ENCODE peak calls at places on chromosomes 12 and 14, in nine cellular contexts. O is MM.1S, G is GM23338, R is hepatocyte, Z is PC-3, N is OCI-LY7, P is neural progenitor cell, S is HCT116, Y is SK-N-SH. H is an unnamed sample.

GRCh38 chr12:3202734-3203446 is 125.7 kb downstream of the TSPAN9 start:
- DNase-seq in P (peak), O (peak), N (peak), R (peak), Y (peak), S (no peak), Z (peak), G (peak), H (peak)

GRCh38 chr12:116773276-116773731 is 35.2 kb downstream of the RNFT2 start:
- DNase-seq in P (peak), Y (no peak), G (peak), N (peak), R (no peak), O (no peak), Z (peak), S (peak), H (peak)

GRCh38 chr12:12297201-12297830 is 30.5 kb upstream of the LRP6 start:
- DNase-seq in N (no peak), Y (no peak), Z (no peak), R (no peak), P (no peak), O (no peak), S (no peak), G (no peak), H (no peak)

GRCh38 chr14:59698793-59699192 is 122.2 kb upstream of the CCDC175 start:
- DNase-seq in Y (no peak), P (no peak), G (no peak), R (no peak), O (no peak), N (no peak), S (no peak), Z (peak), H (no peak)

GRCh38 chr12:51185171-51185717 is 12.3 kb upstream of the TFCP2 start:
- DNase-seq in Z (no peak), O (no peak), P (no peak), Y (no peak), S (no peak), G (no peak), N (no peak), R (no peak), H (no peak)

GRCh38 chr14:33564774-33565630 is 385.9 kb downstream of the EGLN3 start:
- DNase-seq in R (no peak), Y (no peak), N (no peak), G (peak), S (no peak), O (no peak), P (no peak), Z (peak), H (peak)

GRCh38 chr14:98189521-98189920 is 1082.5 kb downstream of the BCL11B start:
- DNase-seq in S (no peak), Z (no peak), Y (no peak), N (no peak), O (no peak), P (no peak), G (no peak), R (no peak), H (no peak)

GRCh38 chr12:30197392-30198047 is 413.8 kb upstream of the TMTC1 start:
- DNase-seq in P (no peak), G (no peak), O (no peak), N (no peak), Y (no peak), R (no peak), Z (peak), S (no peak), H (peak)

GRCh38 chr12:16389594-16389993 is 42.1 kb downstream of the MGST1 start:
- DNase-seq in G (no peak), P (no peak), O (no peak), S (no peak), Y (no peak), N (no peak), Z (peak), R (peak), H (peak)

GRCh38 chr14:61322011-61322798 is 826 bp downstream of the PRKCH start:
- DNase-seq in R (peak), S (no peak), G (peak), Y (peak), O (no peak), N (no peak), P (peak), Z (peak), H (no peak)

GRCh38 chr12:97767347-97767746 is 304.7 kb downstream of the RMST start:
- DNase-seq in R (no peak), Y (no peak), N (no peak), O (no peak), Z (no peak), S (no peak), G (no peak), P (no peak), H (no peak)

GRCh38 chr14:103552011-103552797 is 10.3 kb downstream of the BAG5 start:
- DNase-seq in R (no peak), O (no peak), P (no peak), N (no peak), G (no peak), Z (peak), Y (no peak), S (no peak), H (peak)

GRCh38 chr14:89365071-89365801 is 51.8 kb downstream of the FOXN3 start:
- DNase-seq in O (peak), Z (no peak), R (no peak), P (no peak), Y (no peak), N (peak), S (no peak), G (no peak), H (no peak)

GRCh38 chr12:118055865-118056773 is 4.9 kb downstream of the WSB2 start:
- DNase-seq in Z (peak), R (no peak), O (no peak), N (no peak), Y (no peak), S (no peak), P (no peak), G (no peak), H (no peak)

GRCh38 chr14:69675877-69676416 is 64.6 kb downstream of the SUSD6 start:
- DNase-seq in N (no peak), S (no peak), Y (no peak), R (no peak), P (no peak), G (no peak), O (no peak), Z (no peak), H (no peak)

GRCh38 chr12:30696103-30696408 is 387 bp upstream of the IPO8 start:
- DNase-seq in Z (no peak), O (no peak), N (no peak), R (no peak), Y (no peak), G (no peak), P (no peak), S (peak), H (no peak)

GRCh38 chr14:90820958-90821357 is 4.7 kb upstream of the TTC7B start:
- DNase-seq in G (no peak), N (no peak), P (no peak), S (no peak), R (no peak), Z (peak), O (peak), Y (no peak), H (peak)

GRCh38 chr12:64390275-64390851 is at the start of gene C12orf56:
- DNase-seq in Y (no peak), R (peak), S (no peak), P (peak), N (no peak), Z (no peak), O (no peak), G (peak), H (peak)

GRCh38 chr12:100908501-100908900 is 113.9 kb downstream of the ANO4 start:
- DNase-seq in S (no peak), R (no peak), N (no peak), P (no peak), O (no peak), G (no peak), Y (no peak), Z (no peak), H (peak)

GRCh38 chr12:132315951-132316350 is 13.4 kb downstream of the GALNT9 start:
- DNase-seq in R (no peak), S (no peak), O (no peak), Y (no peak), P (no peak), G (no peak), Z (no peak), N (no peak), H (no peak)

GRCh38 chr12:95532851-95533250 is 18.4 kb downstream of the USP44 start:
- DNase-seq in Y (no peak), N (no peak), G (no peak), O (no peak), S (no peak), R (peak), P (no peak), Z (peak), H (peak)

GRCh38 chr14:78135450-78135891 is 34.7 kb upstream of the NRXN3 start:
- DNase-seq in R (no peak), Y (no peak), P (no peak), O (no peak), Z (peak), S (no peak), N (no peak), G (no peak), H (no peak)

GRCh38 chr14:51014625-51015024 is 70.3 kb upstream of the PYGL start:
- DNase-seq in N (no peak), O (no peak), Z (peak), G (no peak), S (no peak), R (no peak), P (no peak), Y (no peak), H (peak)

GRCh38 chr12:54033106-54033979 is 493 bp downstream of the HOXC5 start:
- DNase-seq in S (no peak), O (no peak), P (peak), R (peak), N (no peak), G (peak), Z (peak), Y (peak), H (peak)

GRCh38 chr12:108239378-108239777 is 99.7 kb downstream of the CMKLR1 start:
- DNase-seq in Y (no peak), S (no peak), R (no peak), G (no peak), P (no peak), O (no peak), N (no peak), Z (no peak), H (no peak)

GRCh38 chr14:72552236-72552635 is 341.7 kb downstream of the DPF3 start:
- DNase-seq in Y (no peak), O (no peak), N (no peak), S (no peak), P (no peak), G (no peak), R (no peak), Z (no peak), H (no peak)

GRCh38 chr12:122984612-122985358 is 4.3 kb downstream of the ARL6IP4 start:
- DNase-seq in R (no peak), G (no peak), S (no peak), N (no peak), Z (no peak), Y (no peak), P (no peak), O (no peak), H (no peak)

GRCh38 chr12:94922561-94922960 is 80.9 kb downstream of the NDUFA12 start:
- DNase-seq in G (peak), N (no peak), P (peak), O (no peak), Y (no peak), R (no peak), S (no peak), Z (no peak), H (no peak)

GRCh38 chr12:64171715-64172114 is 50.4 kb downstream of the KICS2 start:
- DNase-seq in N (no peak), Y (no peak), R (no peak), O (no peak), S (peak), Z (peak), P (no peak), G (no peak), H (peak)

DNA sequence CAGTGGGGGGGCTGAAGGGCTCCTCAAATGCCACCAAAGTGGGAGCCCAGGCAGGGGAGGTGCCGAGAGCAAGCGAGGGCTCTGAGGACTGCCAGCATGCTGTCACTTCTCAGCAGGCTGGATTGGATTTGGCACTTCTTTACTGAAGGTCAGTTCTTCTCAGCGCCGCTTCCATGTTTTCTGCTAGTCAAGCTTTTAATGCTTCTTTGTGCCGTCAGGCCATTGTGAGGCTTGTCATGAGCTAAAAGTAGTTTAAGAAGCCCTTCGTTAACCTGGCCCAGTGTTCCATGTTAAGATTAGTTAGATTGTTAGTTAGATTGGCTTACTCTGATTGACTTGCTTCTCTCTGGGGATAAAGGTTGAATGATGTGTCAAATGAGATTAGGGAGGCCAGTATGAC is 13.4 kb downstream of the GABARAPL1 start:
- DNase-seq in G (no peak), N (no peak), Z (no peak), S (no peak), O (no peak), P (peak), Y (no peak), R (no peak), H (no peak)
- TF ChIP-seq EZH2phosphoT487 in G (no peak), N (no peak), Z (no peak), S (no peak), O (no peak), P (no peak), Y (no peak), R (no peak), H (no peak)

DNA sequence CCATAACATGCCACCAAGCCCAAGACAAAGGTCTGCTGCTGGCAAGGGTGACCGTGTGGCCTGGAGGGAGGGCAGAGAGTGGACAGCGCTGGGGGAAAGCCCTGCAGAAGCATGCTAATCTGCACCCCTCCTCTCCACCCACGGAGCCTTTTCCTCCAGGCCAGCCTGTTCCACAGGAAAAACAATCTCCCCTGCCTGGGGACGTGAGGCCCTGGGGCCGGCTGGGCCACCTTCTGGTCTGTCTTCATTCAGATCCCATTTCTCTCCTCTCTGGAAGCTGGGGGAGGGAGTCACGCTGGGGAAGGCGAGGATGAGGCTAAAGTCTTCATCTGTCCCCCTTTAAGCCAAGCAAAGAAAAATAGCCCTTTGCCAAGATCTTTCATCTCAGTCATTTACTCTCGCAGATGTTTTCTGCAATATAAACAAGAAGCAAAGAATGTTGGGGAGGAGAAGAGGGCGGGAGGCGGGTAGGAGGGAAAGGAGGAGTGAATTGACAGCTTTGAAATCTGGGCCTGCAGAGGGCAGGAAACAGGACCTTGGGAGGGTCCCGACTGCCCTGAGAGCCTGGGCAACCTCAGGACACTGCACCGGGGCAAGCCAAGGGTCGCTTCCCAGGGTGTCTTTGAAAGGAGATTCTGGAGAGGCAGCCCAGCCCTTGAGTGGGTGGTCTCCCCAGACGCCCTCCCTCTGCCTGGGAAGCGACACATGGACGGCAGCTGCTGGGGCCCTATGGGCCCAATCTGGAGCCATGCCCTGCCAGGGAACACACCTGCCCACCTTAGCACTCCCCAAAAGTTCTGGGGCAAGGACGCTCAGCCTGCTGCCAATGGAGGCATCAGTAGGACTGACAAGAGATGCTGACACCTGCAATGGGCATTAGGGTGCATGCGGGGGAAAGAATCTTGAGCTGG is 133.6 kb downstream of the ZFP36L1 start:
- DNase-seq in G (no peak), O (no peak), R (no peak), Y (no peak), Z (no peak), P (no peak), N (no peak), S (no peak), H (peak)
- TF ChIP-seq EZH2phosphoT487 in G (no peak), O (no peak), R (no peak), Y (no peak), Z (no peak), P (no peak), N (no peak), S (no peak), H (no peak)

GRCh38 chr12:104457746-104458644 is 1.2 kb downstream of the CHST11 start:
- DNase-seq in G (peak), N (peak), Y (peak), O (peak), R (peak), S (no peak), Z (peak), P (peak), H (peak)
- TF ChIP-seq EZH2phosphoT487 in G (no peak), N (no peak), Y (no peak), O (no peak), R (no peak), S (no peak), Z (no peak), P (no peak), H (no peak)

GRCh38 chr12:400828-401227 is 616 bp upstream of the CCDC77 start:
- DNase-seq in R (no peak), S (no peak), N (no peak), G (no peak), O (no peak), Y (no peak), Z (no peak), P (no peak), H (no peak)

GRCh38 chr12:402127-402456 is 648 bp downstream of the CCDC77 start:
- DNase-seq in N (peak), Z (peak), S (no peak), P (peak), G (peak), Y (peak), O (peak), R (peak), H (peak)

GRCh38 chr12:401235-402126 is at the start of gene CCDC77:
- DNase-seq in S (peak), R (peak), G (peak), N (peak), O (peak), Z (peak), P (peak), Y (peak), H (peak)
- TF ChIP-seq EZH2phosphoT487 in S (no peak), R (no peak), G (no peak), N (no peak), O (no peak), Z (no peak), P (no peak), Y (no peak), H (no peak)

GRCh38 chr12:88805692-88806091 is 225.4 kb upstream of the KITLG start:
- DNase-seq in N (no peak), G (peak), O (peak), S (no peak), R (peak), P (peak), Z (no peak), Y (no peak), H (peak)
- TF ChIP-seq EZH2phosphoT487 in N (no peak), G (no peak), O (no peak), S (no peak), R (no peak), P (no peak), Z (no peak), Y (no peak), H (no peak)

DNA sequence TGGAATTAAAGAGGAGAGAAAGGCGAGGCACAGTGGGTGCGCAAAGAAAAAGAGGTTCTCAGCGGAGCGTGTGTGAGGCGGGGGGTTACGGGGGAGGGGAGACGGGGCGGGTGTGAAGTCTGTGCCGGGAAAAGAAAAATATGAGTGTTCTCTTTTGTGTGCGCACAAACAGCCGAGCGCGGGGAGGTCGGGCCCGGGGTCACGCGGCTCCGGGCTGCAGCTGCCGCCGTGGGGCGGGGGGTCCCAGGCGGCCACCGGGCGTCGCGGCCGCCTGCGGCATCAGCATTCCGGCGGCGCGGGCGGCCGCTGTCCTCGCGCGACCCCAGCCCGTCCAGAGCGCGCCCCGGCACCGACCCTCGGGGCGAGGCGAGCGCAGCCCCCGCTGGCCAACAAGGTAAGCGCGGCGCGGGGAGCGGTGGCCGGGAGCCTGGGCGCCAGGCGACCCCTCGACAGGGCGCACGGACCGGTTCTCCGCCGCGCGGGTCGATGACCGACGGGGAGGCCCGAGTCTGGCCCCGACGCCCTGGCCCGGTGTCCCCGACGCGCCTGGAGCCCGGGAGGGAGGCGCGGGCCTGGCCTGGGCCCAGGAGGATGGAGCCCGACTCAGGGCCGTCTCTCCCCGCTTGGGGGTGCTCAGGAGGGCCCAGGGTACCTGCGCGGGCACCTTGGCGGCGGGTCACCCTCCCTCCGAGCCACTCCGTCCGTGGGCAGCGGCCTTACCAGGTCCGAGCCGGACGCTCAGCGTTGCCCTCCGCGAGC is 103.9 kb upstream of the DIO3 start:
- DNase-seq in S (no peak), R (no peak), Z (no peak), N (no peak), Y (no peak), O (no peak), G (peak), P (peak), H (no peak)
- TF ChIP-seq EZH2phosphoT487 in S (no peak), R (no peak), Z (no peak), N (no peak), Y (no peak), O (no peak), G (no peak), P (no peak), H (no peak)